ENCODE peak calls at places on chromosomes 13 and 19, in eight cellular contexts. M is upper lobe of left lung, K is lower lobe of right lung, Z is thoracic aorta, Y is heart left ventricle, S is spleen, V is left ventricle myocardium inferior, D is brain microvascular endothelial cell. F is an unnamed sample.

GRCh38 chr19:46824887-46825730 is 25.5 kb downstream of the AP2S1 start:
- DNase-seq in M (no peak), K (peak; percentile 69), Z (no peak), Y (no peak), S (peak; percentile 75), V (no peak), D (no peak), F (peak; percentile 80)

GRCh38 chr13:101092985-101093384 is 323.3 kb downstream of the NALCN start:
- DNase-seq in M (no peak), K (no peak), Z (no peak), Y (no peak), S (no peak), V (no peak), D (no peak), F (no peak)

GRCh38 chr19:16435238-16435911 is 36.4 kb downstream of the EPS15L1 start:
- DNase-seq in M (no peak), K (no peak), Z (no peak), Y (peak; percentile 55), S (no peak), V (peak; percentile 40), D (peak; percentile 99), F (no peak)

GRCh38 chr13:36046672-36047071 is 84.5 kb downstream of the DCLK1 start:
- DNase-seq in M (no peak), K (no peak), Z (no peak), Y (no peak), S (no peak), V (no peak), D (no peak), F (no peak)

GRCh38 chr13:106570354-106570822 is 2.5 kb upstream of the ARGLU1 start:
- DNase-seq in M (peak; percentile 20), K (peak; percentile 90), Z (peak; percentile 72), Y (no peak), S (peak; percentile 89), V (peak; percentile 75), D (peak; percentile 93), F (peak; percentile 90)

GRCh38 chr19:48608798-48609263 is 2.3 kb downstream of the SPACA4 start:
- DNase-seq in M (no peak), K (no peak), Z (no peak), Y (no peak), S (peak; percentile 83), V (no peak), D (peak; percentile 33), F (no peak)

GRCh38 chr13:18996627-18997051 is 185.0 kb downstream of the TUBA3C start:
- DNase-seq in M (no peak), K (no peak), Z (no peak), Y (no peak), S (no peak), V (no peak), D (no peak), F (no peak)

GRCh38 chr13:91609353-91609752 is 210.9 kb downstream of the GPC5 start:
- DNase-seq in M (no peak), K (no peak), Z (no peak), Y (no peak), S (no peak), V (no peak), D (peak; percentile 7), F (no peak)

GRCh38 chr19:3365447-3366103 is 808 bp upstream of the NFIC start:
- DNase-seq in M (peak; percentile 87), K (peak; percentile 82), Z (no peak), Y (peak; percentile 77), S (peak; percentile 84), V (peak; percentile 75), D (no peak), F (peak; percentile 83)

GRCh38 chr13:41751277-41751676 is 209.6 kb downstream of the VWA8 start:
- DNase-seq in M (no peak), K (no peak), Z (no peak), Y (peak; percentile 53), S (no peak), V (peak; percentile 38), D (peak; percentile 59), F (no peak)

GRCh38 chr19:34667349-34668076 is 9.4 kb downstream of the SCGB2B2 start:
- DNase-seq in M (peak; percentile 76), K (peak; percentile 61), Z (no peak), Y (no peak), S (no peak), V (no peak), D (no peak), F (peak; percentile 75)

GRCh38 chr13:29849071-29849541 is 1.3 kb downstream of the UBL3 start:
- DNase-seq in M (no peak), K (no peak), Z (no peak), Y (peak; percentile 20), S (peak; percentile 78), V (no peak), D (peak; percentile 17), F (no peak)

GRCh38 chr13:96492758-96493157 is 402.9 kb downstream of the HS6ST3 start:
- DNase-seq in M (no peak), K (no peak), Z (no peak), Y (no peak), S (no peak), V (no peak), D (no peak), F (no peak)

GRCh38 chr19:15418112-15418587 is 638 bp downstream of the AKAP8L start:
- DNase-seq in M (no peak), K (no peak), Z (no peak), Y (no peak), S (no peak), V (no peak), D (peak; percentile 19), F (no peak)

GRCh38 chr13:95292622-95293021 is 8.6 kb downstream of the ABCC4 start:
- DNase-seq in M (no peak), K (no peak), Z (no peak), Y (no peak), S (no peak), V (no peak), D (no peak), F (no peak)

GRCh38 chr13:105979586-105979985 is 555.9 kb downstream of the EFNB2 start:
- DNase-seq in M (no peak), K (no peak), Z (no peak), Y (no peak), S (no peak), V (no peak), D (peak; percentile 30), F (no peak)

GRCh38 chr13:86383151-86383550 is 583.9 kb upstream of the SLITRK6 start:
- DNase-seq in M (peak; percentile 29), K (no peak), Z (no peak), Y (no peak), S (no peak), V (no peak), D (no peak), F (no peak)

GRCh38 chr19:15331419-15332310 is 674 bp downstream of the BRD4 start:
- DNase-seq in M (peak; percentile 95), K (peak; percentile 71), Z (no peak), Y (peak; percentile 51), S (peak; percentile 92), V (peak; percentile 60), D (no peak), F (peak; percentile 85)

GRCh38 chr19:19460761-19461265 is 54.5 kb downstream of the TSSK6 start:
- DNase-seq in M (peak; percentile 81), K (peak; percentile 76), Z (no peak), Y (peak; percentile 75), S (peak; percentile 93), V (peak; percentile 69), D (no peak), F (peak; percentile 80)

GRCh38 chr19:47735131-47735530 is 10.2 kb upstream of the NOP53 start:
- DNase-seq in M (no peak), K (no peak), Z (no peak), Y (no peak), S (no peak), V (no peak), D (no peak), F (no peak)

GRCh38 chr19:36331353-36332228 is 47.4 kb downstream of the ZFP14 start:
- DNase-seq in M (peak; percentile 79), K (peak; percentile 70), Z (peak; percentile 24), Y (peak; percentile 91), S (peak; percentile 85), V (peak; percentile 82), D (peak; percentile 96), F (peak; percentile 69)
- TF ChIP-seq CTCF in M (no peak), K (no peak), Z (no peak), Y (no peak), S (no peak), V (peak; percentile 28), D (peak; percentile 10), F (no peak)

GRCh38 chr19:35908010-35908441 is at the start of gene TYROBP:
- DNase-seq in M (peak; percentile 54), K (peak; percentile 79), Z (no peak), Y (no peak), S (peak; percentile 91), V (peak; percentile 61), D (no peak), F (peak; percentile 81)
- H3K4me3 ChIP-seq in M (no peak within 1 kb of the TSS), K (peak within 1 kb of the TSS; percentile 52), Z (peak within 1 kb of the TSS; percentile 63), Y (peak within 1 kb of the TSS; percentile 51), S (peak within 1 kb of the TSS; percentile 26), V (peak within 1 kb of the TSS; percentile 49), D (no peak within 1 kb of the TSS), F (peak within 1 kb of the TSS; percentile 41)

GRCh38 chr19:30376826-30377425 is 4.7 kb downstream of the ZNF536 start:
- DNase-seq in M (peak; percentile 24), K (no peak), Z (no peak), Y (no peak), S (no peak), V (no peak), D (no peak), F (no peak)
- H3K27me3 ChIP-seq in M (no peaks in the 10 kb centered on the region), K (peaks cover 43% of the 10 kb centered on the region), Z (no peaks in the 10 kb centered on the region), Y (peaks cover 26% of the 10 kb centered on the region), S (peaks cover 43% of the 10 kb centered on the region), V (peaks cover 79% of the 10 kb centered on the region), D (peaks cover 3% of the 10 kb centered on the region), F (peaks cover 37% of the 10 kb centered on the region)

GRCh38 chr13:33202644-33203169 is 82.8 kb downstream of the STARD13 start:
- DNase-seq in M (no peak), K (no peak), Z (no peak), Y (no peak), S (no peak), V (no peak), D (no peak), F (no peak)
- TF ChIP-seq CTCF in M (no peak), K (no peak), Z (no peak), Y (no peak), S (no peak), V (no peak), D (no peak), F (no peak)